ENCODE peak calls at places on chromosome 7, in seven cellular contexts. K is NCI-H2171, T is transverse colon, Z is hepatocyte, W is cardiac fibroblast, N is fibroblast of lung, Y is T-helper 2 cell. F is an unnamed sample.
A peak's percentile ranks its signal among the peaks of the same experiment; 100 is the strongest.

GRCh38 chr7:116802144-116802747 is 60.1 kb upstream of the CAPZA2 start:
- DNase-seq in K (no peak), T (no peak), Z (no peak), W (peak; percentile 37), N (peak; percentile 86), Y (no peak), F (no peak)

GRCh38 chr7:156092307-156092706 is 280.0 kb upstream of the SHH start:
- DNase-seq in K (no peak), T (no peak), Z (no peak), W (no peak), N (no peak), Y (no peak), F (no peak)

GRCh38 chr7:5614579-5614978 is 166.9 kb downstream of the RNF216 start:
- DNase-seq in K (no peak), T (no peak), Z (no peak), W (no peak), N (no peak), Y (no peak), F (no peak)

GRCh38 chr7:1941464-1942025 is 271.5 kb downstream of the ELFN1 start:
- DNase-seq in K (no peak), T (no peak), Z (no peak), W (no peak), N (no peak), Y (no peak), F (no peak)

GRCh38 chr7:151271699-151272355 is 23.3 kb upstream of the SMARCD3 start:
- DNase-seq in K (no peak), T (peak; percentile 52), Z (peak; percentile 61), W (peak; percentile 77), N (no peak), Y (no peak), F (no peak)

GRCh38 chr7:96870934-96871333 is 134.4 kb upstream of the DLX6 start:
- DNase-seq in K (no peak), T (no peak), Z (no peak), W (no peak), N (no peak), Y (no peak), F (no peak)

GRCh38 chr7:32415936-32416335 is 74.2 kb downstream of the LSM5 start:
- DNase-seq in K (no peak), T (no peak), Z (no peak), W (no peak), N (no peak), Y (no peak), F (no peak)

GRCh38 chr7:117047496-117047895 is 94.2 kb downstream of the ST7 start:
- DNase-seq in K (no peak), T (no peak), Z (no peak), W (peak; percentile 21), N (no peak), Y (no peak), F (no peak)

GRCh38 chr7:2824678-2825461 is 19.2 kb downstream of the GNA12 start:
- DNase-seq in K (no peak), T (no peak), Z (no peak), W (no peak), N (peak; percentile 78), Y (no peak), F (peak; percentile 44)

GRCh38 chr7:4945949-4946348 is 13.0 kb downstream of the MMD2 start:
- DNase-seq in K (no peak), T (no peak), Z (no peak), W (no peak), N (no peak), Y (no peak), F (no peak)

GRCh38 chr7:69246758-69247157 is 351.5 kb upstream of the AUTS2 start:
- DNase-seq in K (no peak), T (peak; percentile 10), Z (no peak), W (no peak), N (no peak), Y (no peak), F (no peak)

GRCh38 chr7:106757846-106758245 is 96.9 kb upstream of the CCDC71L start:
- DNase-seq in K (no peak), T (peak; percentile 38), Z (no peak), W (peak; percentile 73), N (peak; percentile 50), Y (no peak), F (peak; percentile 55)

GRCh38 chr7:73602721-73603651 is 21.3 kb downstream of the MLXIPL start:
- DNase-seq in K (no peak), T (no peak), Z (no peak), W (no peak), N (no peak), Y (no peak), F (no peak)